ENCODE peak calls at places on chromosome 11, in five cellular contexts. One of them, this sample, is unnamed.

GRCh38 chr11:26806209-26806608 is 84.3 kb upstream of the SLC5A12 start:
- DNase-seq in right cardiac atrium: no peak
- DNase-seq in dorsolateral prefrontal cortex: no peak
- DNase-seq in CD8-positive, alpha-beta T cell: no peak
- DNase-seq in CD8-positive, alpha-beta memory T cell: no peak
- DNase-seq in this sample: peak; percentile 52

GRCh38 chr11:110174645-110175310 is 81.6 kb downstream of the ZC3H12C start:
- DNase-seq in right cardiac atrium: peak; percentile 9
- DNase-seq in dorsolateral prefrontal cortex: no peak
- DNase-seq in CD8-positive, alpha-beta T cell: no peak
- DNase-seq in CD8-positive, alpha-beta memory T cell: no peak
- DNase-seq in this sample: peak; percentile 49

GRCh38 chr11:77151804-77152513 is 23.9 kb downstream of the MYO7A start:
- DNase-seq in right cardiac atrium: peak; percentile 38
- DNase-seq in dorsolateral prefrontal cortex: peak; percentile 64
- DNase-seq in CD8-positive, alpha-beta T cell: peak; percentile 36
- DNase-seq in CD8-positive, alpha-beta memory T cell: peak; percentile 17
- DNase-seq in this sample: no peak

GRCh38 chr11:134331565-134332188 is at the start of gene GLB1L2:
- DNase-seq in right cardiac atrium: peak; percentile 88
- DNase-seq in dorsolateral prefrontal cortex: peak; percentile 74
- DNase-seq in CD8-positive, alpha-beta T cell: peak; percentile 77
- DNase-seq in CD8-positive, alpha-beta memory T cell: peak; percentile 74
- DNase-seq in this sample: peak; percentile 29

GRCh38 chr11:62402226-62402625 is 16.6 kb upstream of the SCGB1A1 start:
- DNase-seq in right cardiac atrium: peak; percentile 92
- DNase-seq in dorsolateral prefrontal cortex: no peak
- DNase-seq in CD8-positive, alpha-beta T cell: peak; percentile 37
- DNase-seq in CD8-positive, alpha-beta memory T cell: peak; percentile 12
- DNase-seq in this sample: no peak

GRCh38 chr11:125025968-125026367 is 37.1 kb upstream of the SLC37A2 start:
- DNase-seq in right cardiac atrium: no peak
- DNase-seq in dorsolateral prefrontal cortex: no peak
- DNase-seq in CD8-positive, alpha-beta T cell: no peak
- DNase-seq in CD8-positive, alpha-beta memory T cell: no peak
- DNase-seq in this sample: no peak

GRCh38 chr11:19437760-19438159 is 197.0 kb upstream of the E2F8 start:
- DNase-seq in right cardiac atrium: no peak
- DNase-seq in dorsolateral prefrontal cortex: no peak
- DNase-seq in CD8-positive, alpha-beta T cell: no peak
- DNase-seq in CD8-positive, alpha-beta memory T cell: no peak
- DNase-seq in this sample: peak; percentile 94

GRCh38 chr11:10917802-10918201 is 59.9 kb upstream of the ZBED5 start:
- DNase-seq in right cardiac atrium: no peak
- DNase-seq in dorsolateral prefrontal cortex: no peak
- DNase-seq in CD8-positive, alpha-beta T cell: no peak
- DNase-seq in CD8-positive, alpha-beta memory T cell: no peak
- DNase-seq in this sample: no peak

GRCh38 chr11:107593941-107594340 is 3.0 kb downstream of the ELMOD1 start:
- DNase-seq in right cardiac atrium: no peak
- DNase-seq in dorsolateral prefrontal cortex: no peak
- DNase-seq in CD8-positive, alpha-beta T cell: no peak
- DNase-seq in CD8-positive, alpha-beta memory T cell: no peak
- DNase-seq in this sample: no peak

GRCh38 chr11:134628426-134628825 is 216.4 kb upstream of the B3GAT1 start:
- DNase-seq in right cardiac atrium: no peak
- DNase-seq in dorsolateral prefrontal cortex: no peak
- DNase-seq in CD8-positive, alpha-beta T cell: no peak
- DNase-seq in CD8-positive, alpha-beta memory T cell: no peak
- DNase-seq in this sample: no peak

GRCh38 chr11:117097567-117098268 is 510 bp downstream of the SIK3 start:
- DNase-seq in right cardiac atrium: peak; percentile 79
- DNase-seq in dorsolateral prefrontal cortex: peak; percentile 49
- DNase-seq in CD8-positive, alpha-beta T cell: peak; percentile 6
- DNase-seq in CD8-positive, alpha-beta memory T cell: peak; percentile 15
- DNase-seq in this sample: no peak

GRCh38 chr11:105918039-105918438 is 104.0 kb downstream of the MSANTD4 start:
- DNase-seq in right cardiac atrium: no peak
- DNase-seq in dorsolateral prefrontal cortex: no peak
- DNase-seq in CD8-positive, alpha-beta T cell: no peak
- DNase-seq in CD8-positive, alpha-beta memory T cell: no peak
- DNase-seq in this sample: no peak
- H3K27me3 ChIP-seq in right cardiac atrium: no peaks in the 10 kb centered on the region
- H3K27me3 ChIP-seq in dorsolateral prefrontal cortex: no peaks in the 10 kb centered on the region
- H3K27me3 ChIP-seq in CD8-positive, alpha-beta T cell: no peaks in the 10 kb centered on the region
- H3K27me3 ChIP-seq in CD8-positive, alpha-beta memory T cell: no peaks in the 10 kb centered on the region
- H3K27me3 ChIP-seq in this sample: no peaks in the 10 kb centered on the region

DNA sequence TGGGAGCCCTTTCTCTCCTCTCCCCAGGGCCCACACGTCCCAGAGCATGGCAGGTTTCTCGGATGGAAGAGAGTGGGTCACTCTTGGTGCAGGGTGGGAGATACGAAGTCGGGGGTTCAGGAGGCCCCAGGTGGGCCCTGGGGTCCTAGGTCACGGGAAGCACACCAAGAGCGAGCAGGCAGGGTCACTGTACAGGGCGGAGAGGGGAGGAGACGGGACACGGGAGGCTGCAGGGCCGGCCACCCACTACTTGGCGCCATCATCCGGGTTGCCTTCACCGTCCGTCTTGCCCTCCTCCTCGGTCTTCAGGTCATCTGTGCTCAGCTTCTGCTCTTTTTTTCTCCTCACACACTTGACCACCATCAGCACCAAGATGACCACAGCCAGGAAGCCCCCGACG is 9.8 kb downstream of the SCN2B start:
- DNase-seq in right cardiac atrium: no peak
- DNase-seq in dorsolateral prefrontal cortex: no peak
- DNase-seq in CD8-positive, alpha-beta T cell: no peak
- DNase-seq in CD8-positive, alpha-beta memory T cell: no peak
- DNase-seq in this sample: no peak
- H3K27me3 ChIP-seq in right cardiac atrium: no peaks in the 10 kb centered on the region
- H3K27me3 ChIP-seq in dorsolateral prefrontal cortex: no peaks in the 10 kb centered on the region
- H3K27me3 ChIP-seq in CD8-positive, alpha-beta T cell: no peaks in the 10 kb centered on the region
- H3K27me3 ChIP-seq in CD8-positive, alpha-beta memory T cell: peaks cover 16% of the 10 kb centered on the region
- H3K27me3 ChIP-seq in this sample: no peaks in the 10 kb centered on the region

GRCh38 chr11:6096417-6096816 is 11.1 kb upstream of the OR56B4 start:
- DNase-seq in right cardiac atrium: no peak
- DNase-seq in dorsolateral prefrontal cortex: no peak
- DNase-seq in CD8-positive, alpha-beta T cell: no peak
- DNase-seq in CD8-positive, alpha-beta memory T cell: no peak
- DNase-seq in this sample: no peak
- H3K27me3 ChIP-seq in right cardiac atrium: no peaks in the 10 kb centered on the region
- H3K27me3 ChIP-seq in dorsolateral prefrontal cortex: no peaks in the 10 kb centered on the region
- H3K27me3 ChIP-seq in CD8-positive, alpha-beta T cell: peaks cover 3% of the 10 kb centered on the region
- H3K27me3 ChIP-seq in CD8-positive, alpha-beta memory T cell: no peaks in the 10 kb centered on the region
- H3K27me3 ChIP-seq in this sample: no peaks in the 10 kb centered on the region

GRCh38 chr11:119419246-119419645 is 3.7 kb downstream of the THY1 start:
- DNase-seq in right cardiac atrium: no peak
- DNase-seq in dorsolateral prefrontal cortex: no peak
- DNase-seq in CD8-positive, alpha-beta T cell: no peak
- DNase-seq in CD8-positive, alpha-beta memory T cell: no peak
- DNase-seq in this sample: no peak
- H3K27me3 ChIP-seq in right cardiac atrium: no peaks in the 10 kb centered on the region
- H3K27me3 ChIP-seq in dorsolateral prefrontal cortex: no peaks in the 10 kb centered on the region
- H3K27me3 ChIP-seq in CD8-positive, alpha-beta T cell: peaks cover 15% of the 10 kb centered on the region
- H3K27me3 ChIP-seq in CD8-positive, alpha-beta memory T cell: peaks cover 33% of the 10 kb centered on the region
- H3K27me3 ChIP-seq in this sample: peaks cover 26% of the 10 kb centered on the region